ENCODE peak calls at places on chromosome 19, in seven cellular contexts. H is heart right ventricle; X is iris pigment epithelial cell; F is hypothalamus; Z is uterus; B is CD4-positive, alpha-beta T cell; W is WTC11. O is an unnamed sample.

GRCh38 chr19:47471733-47472457 is at the start of gene SLC8A2:
- DNase-seq in H (peak), X (peak), F (no peak), Z (peak), B (peak), W (peak), O (peak)

GRCh38 chr19:50198431-50199253 is 4.8 kb upstream of the MYH14 start:
- DNase-seq in H (peak), X (no peak), F (no peak), Z (no peak), B (no peak), W (no peak), O (no peak)

GRCh38 chr19:14005381-14006084 is 587 bp downstream of the RFX1 start:
- DNase-seq in H (peak), X (peak), F (peak), Z (peak), B (peak), W (peak), O (peak)

GRCh38 chr19:10027158-10027997 is 14.1 kb downstream of the RDH8 start:
- DNase-seq in H (peak), X (peak), F (peak), Z (peak), B (peak), W (peak), O (peak)

GRCh38 chr19:391726-392374 is 17.1 kb downstream of the C2CD4C start:
- DNase-seq in H (no peak), X (no peak), F (no peak), Z (no peak), B (no peak), W (no peak), O (no peak)

GRCh38 chr19:46015961-46016425 is 6.9 kb downstream of the PGLYRP1 start:
- DNase-seq in H (no peak), X (no peak), F (no peak), Z (no peak), B (peak), W (no peak), O (no peak)

GRCh38 chr19:43727593-43727853 is 11.6 kb downstream of the IRGC start:
- DNase-seq in H (no peak), X (no peak), F (no peak), Z (no peak), B (no peak), W (no peak), O (no peak)

GRCh38 chr19:10567696-10568443 is 909 bp downstream of the CDKN2D start:
- DNase-seq in H (no peak), X (no peak), F (no peak), Z (no peak), B (no peak), W (no peak), O (no peak)

GRCh38 chr19:55626350-55626749 is 2.0 kb upstream of the ZNF784 start:
- DNase-seq in H (no peak), X (no peak), F (no peak), Z (no peak), B (peak), W (no peak), O (no peak)

GRCh38 chr19:17121736-17122293 is 46.2 kb downstream of the MYO9B start:
- DNase-seq in H (no peak), X (peak), F (no peak), Z (no peak), B (no peak), W (no peak), O (no peak)

GRCh38 chr19:18762125-18763023 is 28.7 kb downstream of the COMP start:
- DNase-seq in H (peak), X (peak), F (no peak), Z (peak), B (no peak), W (peak), O (peak)

GRCh38 chr19:56107626-56108351 is 13.3 kb downstream of the ZNF787 start:
- DNase-seq in H (no peak), X (no peak), F (peak), Z (no peak), B (no peak), W (no peak), O (no peak)

GRCh38 chr19:4583961-4584669 is 24.6 kb upstream of the SEMA6B start:
- DNase-seq in H (no peak), X (no peak), F (no peak), Z (no peak), B (no peak), W (peak), O (peak)

GRCh38 chr19:15532779-15533521 is 24.6 kb downstream of the CYP4F22 start:
- DNase-seq in H (no peak), X (no peak), F (no peak), Z (no peak), B (no peak), W (no peak), O (no peak)

GRCh38 chr19:52689804-52690394 is 44.9 kb downstream of the ZNF611 start:
- DNase-seq in H (peak), X (peak), F (peak), Z (peak), B (peak), W (peak), O (peak)

GRCh38 chr19:12788682-12789097 is 2.6 kb upstream of the JUNB start:
- DNase-seq in H (peak), X (peak), F (peak), Z (peak), B (no peak), W (peak), O (no peak)

GRCh38 chr19:6274756-6275155 is 5.0 kb downstream of the MLLT1 start:
- DNase-seq in H (no peak), X (no peak), F (no peak), Z (peak), B (no peak), W (no peak), O (peak)

GRCh38 chr19:14061751-14062557 is at the start of gene PALM3:
- DNase-seq in H (no peak), X (no peak), F (no peak), Z (no peak), B (no peak), W (no peak), O (no peak)

GRCh38 chr19:57106646-57107235 is 13.0 kb upstream of the USP29 start:
- DNase-seq in H (no peak), X (no peak), F (no peak), Z (no peak), B (no peak), W (no peak), O (no peak)

GRCh38 chr19:6580313-6580712 is 10.6 kb downstream of the CD70 start:
- DNase-seq in H (no peak), X (peak), F (no peak), Z (no peak), B (no peak), W (no peak), O (no peak)

GRCh38 chr19:49331616-49332055 is 3.6 kb upstream of the CD37 start:
- DNase-seq in H (no peak), X (peak), F (peak), Z (no peak), B (peak), W (peak), O (peak)

GRCh38 chr19:48963371-48964204 is 1.5 kb upstream of the FTL start:
- DNase-seq in H (peak), X (peak), F (peak), Z (peak), B (peak), W (peak), O (peak)

GRCh38 chr19:53463263-53463662 is 4.3 kb upstream of the ZNF813 start:
- DNase-seq in H (peak), X (peak), F (peak), Z (peak), B (no peak), W (peak), O (peak)

GRCh38 chr19:58563034-58563573 is 4.7 kb upstream of the UBE2M start:
- DNase-seq in H (no peak), X (no peak), F (no peak), Z (peak), B (no peak), W (peak), O (peak)

GRCh38 chr19:3721131-3721899 is 13.1 kb downstream of the TJP3 start:
- DNase-seq in H (peak), X (peak), F (peak), Z (peak), B (peak), W (peak), O (peak)

GRCh38 chr19:12792853-12793289 is 1.6 kb downstream of the JUNB start:
- DNase-seq in H (no peak), X (no peak), F (no peak), Z (no peak), B (no peak), W (no peak), O (no peak)

GRCh38 chr19:39200818-39201145 is 3.3 kb downstream of the SYCN start:
- DNase-seq in H (no peak), X (no peak), F (no peak), Z (no peak), B (no peak), W (no peak), O (no peak)

GRCh38 chr19:44820648-44821609 is 12.0 kb downstream of the BCAM start:
- DNase-seq in H (peak), X (no peak), F (no peak), Z (peak), B (no peak), W (no peak), O (no peak)

GRCh38 chr19:35975608-35976214 is 19.3 kb upstream of the SDHAF1 start:
- DNase-seq in H (no peak), X (peak), F (no peak), Z (no peak), B (no peak), W (peak), O (no peak)

GRCh38 chr19:3150739-3151329 is 15.0 kb downstream of the GNA15 start:
- DNase-seq in H (no peak), X (no peak), F (no peak), Z (no peak), B (no peak), W (no peak), O (no peak)

GRCh38 chr19:16736709-16737108 is 17.1 kb downstream of the NWD1 start:
- DNase-seq in H (no peak), X (no peak), F (no peak), Z (no peak), B (no peak), W (no peak), O (no peak)

GRCh38 chr19:31266196-31266595 is 83.0 kb downstream of the TSHZ3 start:
- DNase-seq in H (no peak), X (no peak), F (no peak), Z (no peak), B (no peak), W (no peak), O (no peak)

GRCh38 chr19:41166888-41167804 is 25.9 kb upstream of the CYP2S1 start:
- DNase-seq in H (no peak), X (no peak), F (no peak), Z (no peak), B (no peak), W (no peak), O (no peak)

O was measured in G401.